ENCODE peak calls at places on chromosome 6, in seven cellular contexts. N, F, D, Z, H, S and K are unnamed samples.

GRCh38 chr6:32936247-32937152 is 4.3 kb downstream of the HLA-DMB start:
- DNase-seq in N (no peak), H (no peak), F (no peak), D (no peak), S (no peak), Z (no peak), K (no peak)

GRCh38 chr6:131122007-131122406 is 13.3 kb upstream of the AKAP7 start:
- DNase-seq in H (no peak), Z (no peak), S (no peak), F (no peak), N (no peak), D (no peak), K (no peak)

GRCh38 chr6:125810435-125810834 is 19.7 kb downstream of the NCOA7 start:
- DNase-seq in F (no peak), S (no peak), D (no peak), Z (no peak), N (no peak), H (no peak), K (no peak)

GRCh38 chr6:34524989-34525388 is 31.1 kb downstream of the SPDEF start:
- DNase-seq in F (no peak), H (no peak), Z (no peak), N (no peak), S (no peak), D (no peak), K (no peak)

GRCh38 chr6:107820571-107821261 is 3.4 kb downstream of the SCML4 start:
- DNase-seq in S (peak; percentile 35), D (peak; percentile 53), Z (no peak), F (no peak), N (peak; percentile 63), H (no peak), K (peak; percentile 31)

GRCh38 chr6:138818496-138819194 is 22.8 kb downstream of the ECT2L start:
- DNase-seq in H (no peak), F (no peak), N (no peak), S (no peak), D (no peak), Z (no peak), K (no peak)

GRCh38 chr6:69005194-69005593 is 370.1 kb downstream of the ADGRB3 start:
- DNase-seq in H (no peak), Z (no peak), S (no peak), D (no peak), N (no peak), F (no peak), K (no peak)

GRCh38 chr6:148140772-148141557 is 201.7 kb upstream of the SASH1 start:
- DNase-seq in D (no peak), Z (no peak), H (no peak), N (no peak), F (no peak), S (no peak), K (no peak)

GRCh38 chr6:170082067-170082466 is 208.8 kb downstream of the DLL1 start:
- DNase-seq in H (no peak), F (no peak), N (no peak), Z (no peak), S (no peak), D (peak; percentile 21), K (no peak)

GRCh38 chr6:122202576-122203137 is 196.8 kb upstream of the HSF2 start:
- DNase-seq in Z (no peak), S (no peak), N (no peak), H (no peak), F (no peak), D (no peak), K (no peak)

GRCh38 chr6:145372671-145373123 is 362.6 kb downstream of the EPM2A start:
- DNase-seq in H (peak; percentile 73), N (peak; percentile 36), D (peak; percentile 33), F (no peak), Z (no peak), S (no peak), K (no peak)

GRCh38 chr6:33049323-33049722 is 24.1 kb downstream of the HLA-DPA1 start:
- DNase-seq in N (no peak), Z (no peak), D (no peak), H (no peak), S (no peak), F (no peak), K (no peak)

GRCh38 chr6:101393291-101394251 is at the start of gene GRIK2:
- DNase-seq in S (peak; percentile 75), Z (peak; percentile 54), H (peak; percentile 52), N (peak; percentile 3), F (no peak), D (no peak), K (no peak)

GRCh38 chr6:44925100-44925739 is 402.9 kb upstream of the RUNX2 start:
- DNase-seq in N (peak; percentile 43), H (no peak), Z (no peak), S (peak; percentile 36), D (no peak), F (no peak), K (peak; percentile 42)

GRCh38 chr6:129635396-129636164 is 74.4 kb downstream of the ARHGAP18 start:
- DNase-seq in S (no peak), Z (no peak), F (no peak), D (no peak), H (no peak), N (no peak), K (no peak)

GRCh38 chr6:121497869-121498462 is 62.5 kb downstream of the GJA1 start:
- DNase-seq in F (no peak), N (no peak), H (no peak), S (no peak), D (no peak), Z (no peak), K (no peak)

GRCh38 chr6:160919713-160920112 is 71.9 kb upstream of the MAP3K4 start:
- DNase-seq in D (no peak), S (peak; percentile 56), N (peak; percentile 81), Z (no peak), F (no peak), H (no peak), K (no peak)

GRCh38 chr6:34059136-34059731 is 86.7 kb downstream of the GRM4 start:
- DNase-seq in N (no peak), D (no peak), S (no peak), H (no peak), Z (no peak), F (no peak), K (no peak)

GRCh38 chr6:149545258-149545753 is 537 bp downstream of the PPIL4 start:
- DNase-seq in F (peak; percentile 56), H (peak; percentile 39), N (peak; percentile 51), D (peak; percentile 28), Z (peak; percentile 24), S (peak; percentile 77), K (peak; percentile 79)

GRCh38 chr6:80165819-80166218 is 59.3 kb downstream of the BCKDHB start:
- DNase-seq in H (no peak), F (no peak), S (no peak), D (no peak), Z (no peak), N (no peak), K (no peak)

GRCh38 chr6:123965894-123966293 is 162.2 kb downstream of the NKAIN2 start:
- DNase-seq in N (no peak), H (no peak), D (no peak), S (no peak), F (no peak), Z (peak; percentile 51), K (no peak)

DNA sequence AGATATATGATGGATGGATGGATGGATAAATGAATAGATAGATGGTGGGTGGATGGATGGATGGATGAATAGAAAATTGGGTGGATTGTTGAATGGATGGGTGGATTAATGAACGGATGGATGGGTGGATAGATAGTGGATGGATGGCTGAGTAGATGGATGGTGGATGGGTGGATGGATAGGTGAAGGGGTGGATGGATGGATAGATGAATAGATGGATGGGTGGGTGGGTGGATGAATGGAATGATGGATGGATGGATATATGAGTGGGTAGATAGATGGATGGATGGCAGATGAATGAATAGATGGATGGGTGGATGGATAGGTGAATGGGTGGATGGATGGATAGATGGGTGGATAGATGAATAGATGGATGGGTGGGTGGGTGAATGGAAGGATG is 80.7 kb upstream of the NEDD9 start:
- DNase-seq in S (no peak), D (no peak), F (no peak), Z (no peak), H (no peak), N (no peak), K (no peak)
- H3K4me3 ChIP-seq in S (no peak overlapping the region), D (no peak overlapping the region), F (no peak overlapping the region), Z (no peak overlapping the region), H (no peak overlapping the region), N (no peak overlapping the region), K (no peak overlapping the region)

DNA sequence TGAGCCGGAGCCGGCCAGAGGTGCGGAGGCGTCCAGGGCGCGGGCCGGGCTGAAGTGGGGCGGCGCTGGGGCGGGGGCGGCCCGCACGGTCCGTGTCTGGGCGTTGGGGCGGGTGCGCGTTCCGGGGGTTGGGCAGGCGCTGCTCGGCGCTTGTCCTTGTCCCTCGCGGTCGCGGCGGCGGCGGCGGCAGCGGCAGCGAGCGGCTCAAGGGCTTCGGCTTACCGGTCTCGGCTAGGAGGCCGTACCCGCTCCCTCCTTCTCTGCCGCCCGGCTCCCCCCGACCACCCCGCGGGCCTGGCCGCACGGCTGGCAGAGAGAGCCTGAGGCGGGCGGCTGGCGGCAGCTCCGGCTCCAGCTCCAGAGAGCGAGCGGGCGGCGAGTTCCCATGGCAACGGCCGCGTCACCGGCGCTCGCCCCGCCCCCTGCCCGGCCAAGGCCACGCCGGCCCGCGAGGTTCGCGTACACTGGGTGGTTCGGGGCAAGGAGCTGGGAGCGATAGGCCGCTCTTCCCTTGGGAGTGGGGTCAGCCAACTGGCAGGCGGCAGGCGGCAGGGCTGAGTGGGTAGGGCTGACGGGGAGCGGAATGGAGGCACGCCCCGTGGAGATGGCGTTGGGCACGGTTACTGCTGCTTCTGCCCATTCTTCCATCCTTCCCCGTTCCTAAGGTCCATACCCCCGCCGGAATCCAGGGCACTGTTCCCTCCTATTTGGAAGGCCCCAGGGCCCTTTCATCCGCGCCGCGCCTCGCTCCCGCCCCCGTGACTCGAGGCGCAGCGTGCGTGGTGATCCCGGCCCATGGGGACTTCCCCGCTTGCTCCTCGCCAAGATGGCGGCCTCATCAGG is at the start of gene LRRC73:
- DNase-seq in N (peak; percentile 87), S (peak; percentile 93), F (peak; percentile 65), D (peak; percentile 91), Z (peak; percentile 83), H (peak; percentile 93), K (peak; percentile 78)
- H3K36me3 ChIP-seq in N (peaks cover 12% of the 10 kb centered on the region), S (no peaks in the 10 kb centered on the region), F (peaks cover 57% of the 10 kb centered on the region), D (peaks cover 54% of the 10 kb centered on the region), Z (peaks cover 58% of the 10 kb centered on the region), H (peaks cover 52% of the 10 kb centered on the region), K (peaks cover 37% of the 10 kb centered on the region)

GRCh38 chr6:118936304-118936703 is 1.3 kb upstream of the MCM9 start:
- DNase-seq in F (no peak), Z (no peak), H (no peak), S (no peak), D (no peak), N (no peak), K (no peak)
- H3K4me3 ChIP-seq in F (no peak overlapping the region), Z (no peak overlapping the region), H (no peak overlapping the region), S (no peak overlapping the region), D (no peak overlapping the region), N (no peak overlapping the region), K (no peak overlapping the region)

DNA sequence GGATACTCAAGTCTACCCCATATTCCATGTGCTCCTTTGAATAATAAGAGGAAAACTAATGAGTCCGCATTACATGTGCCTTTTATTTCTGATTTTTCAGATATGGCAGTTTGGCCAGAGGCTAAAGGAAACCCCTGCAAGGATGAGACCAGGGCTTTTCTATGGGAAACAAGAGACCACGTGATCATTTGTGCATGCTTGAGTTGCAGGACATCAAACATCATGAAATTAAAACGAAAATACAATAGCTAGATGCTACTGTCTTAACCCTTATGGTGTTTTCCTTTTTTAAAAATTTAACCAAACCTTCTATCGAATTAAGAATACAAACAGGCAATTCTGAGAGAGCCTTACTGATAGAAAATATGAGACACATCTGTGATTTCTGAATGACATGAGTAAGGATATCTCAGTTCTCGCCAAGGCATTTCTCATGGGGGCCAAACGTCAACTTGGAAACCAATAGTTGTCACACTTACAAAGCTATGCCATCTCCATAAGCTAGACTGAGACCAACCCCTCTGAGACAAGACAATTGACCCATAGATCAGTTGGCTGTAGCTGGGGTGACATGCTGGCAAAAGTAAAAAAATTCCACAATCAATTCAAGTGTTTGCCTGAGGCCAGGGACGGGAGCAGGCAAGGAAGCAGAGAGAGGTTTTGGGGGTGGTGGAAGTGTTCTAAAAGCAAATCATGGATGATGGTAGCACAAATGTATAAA is 52.8 kb downstream of the RIPOR2 start:
- DNase-seq in D (no peak), F (no peak), Z (no peak), N (no peak), H (no peak), S (no peak), K (no peak)
- H3K36me3 ChIP-seq in D (no peaks in the 10 kb centered on the region), F (no peaks in the 10 kb centered on the region), Z (no peaks in the 10 kb centered on the region), N (no peaks in the 10 kb centered on the region), H (no peaks in the 10 kb centered on the region), S (no peaks in the 10 kb centered on the region), K (peaks cover 63% of the 10 kb centered on the region)